ENCODE peak calls at places on chromosomes 2 and 18, in nine cellular contexts. G is tibial artery, P is IMR-90, K is hepatocyte, A is Peyer's patch, B is kidney epithelial cell, I is stomach, U is fibroblast of lung, C is MM.1S. L is an unnamed sample. For H3K27me3 and H3K36me3, the result is how much of the 10 kb centered on the place peaks cover.

GRCh38 chr2:58063641-58064040 is 17.0 kb downstream of the VRK2 start:
- DNase-seq in G (no peak), P (peak), K (no peak), U (peak), C (no peak), A (no peak), I (no peak), B (no peak), L (no peak)

GRCh38 chr2:86794866-86795265 is 4.2 kb upstream of the CD8A start:
- DNase-seq in P (no peak), U (no peak), C (no peak), K (no peak), G (no peak), I (no peak), A (no peak), B (no peak), L (no peak)

GRCh38 chr2:118539290-118539689 is 308.2 kb downstream of the EN1 start:
- DNase-seq in C (no peak), B (no peak), G (peak), K (peak), I (no peak), U (peak), P (peak), A (no peak), L (peak)

GRCh38 chr18:41973989-41974388 is 19.0 kb downstream of the PIK3C3 start:
- DNase-seq in G (no peak), A (no peak), P (no peak), I (no peak), K (no peak), B (peak), U (no peak), C (no peak), L (no peak)

GRCh38 chr2:157261199-157261782 is 3.8 kb downstream of the GALNT5 start:
- DNase-seq in B (peak), I (peak), G (no peak), P (peak), C (peak), U (peak), A (peak), K (peak), L (no peak)

GRCh38 chr2:17539993-17540812 is at the start of gene VSNL1:
- DNase-seq in B (peak), P (peak), C (peak), U (peak), G (peak), A (peak), K (peak), I (peak), L (no peak)

GRCh38 chr2:168165418-168165817 is 82.0 kb downstream of the STK39 start:
- DNase-seq in U (peak), K (no peak), G (no peak), B (no peak), C (no peak), A (no peak), P (no peak), I (no peak), L (no peak)

GRCh38 chr2:167253025-167253424 is 364.7 kb downstream of the XIRP2 start:
- DNase-seq in A (no peak), K (no peak), C (no peak), U (peak), I (no peak), G (no peak), P (peak), B (peak), L (no peak)

DNA sequence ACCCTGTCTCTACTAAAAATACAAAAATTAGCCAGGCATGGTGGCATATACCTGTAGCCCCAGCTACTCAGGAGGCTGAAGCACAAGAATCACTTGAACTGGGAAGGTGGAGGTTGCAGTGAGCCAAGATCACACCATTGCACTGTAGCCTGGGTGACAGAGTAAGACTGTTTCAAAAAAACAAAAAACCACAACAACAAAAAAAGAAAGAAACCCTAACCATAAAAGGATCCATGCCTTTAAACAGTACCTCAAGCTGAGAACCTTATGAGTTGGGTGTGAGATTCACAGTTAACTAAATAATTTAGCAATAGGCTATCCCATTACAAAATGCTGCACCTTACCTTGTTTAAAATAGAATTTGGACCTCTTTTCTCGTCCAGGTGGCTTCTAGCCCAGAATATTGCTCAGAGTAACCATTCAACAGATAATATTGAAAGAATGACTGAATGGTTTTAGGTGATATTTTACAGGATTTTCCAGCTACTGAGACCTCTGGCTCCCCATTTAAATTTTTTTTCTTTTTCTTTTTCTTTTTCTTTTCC is 6.4 kb downstream of the DPYSL5 start:
- DNase-seq in K (no peak), U (no peak), I (no peak), P (no peak), C (no peak), B (no peak), A (no peak), G (no peak), L (no peak)
- H3K27me3 ChIP-seq in K (half or more), U (under half), I (half or more), P (half or more), C (under half), B (under half), A (under half), G (under half), L (under half)

GRCh38 chr18:50057009-50057408 is 137.9 kb downstream of the MYO5B start:
- DNase-seq in C (no peak), U (no peak), G (no peak), P (no peak), I (no peak), B (no peak), A (no peak), K (no peak), L (no peak)

GRCh38 chr18:50056185-50056584 is 138.8 kb downstream of the MYO5B start:
- DNase-seq in P (no peak), B (no peak), U (no peak), I (no peak), G (no peak), K (no peak), A (no peak), C (no peak), L (no peak)

GRCh38 chr18:50055474-50055873 is 139.5 kb downstream of the MYO5B start:
- DNase-seq in A (no peak), I (no peak), P (no peak), B (no peak), U (no peak), K (no peak), C (no peak), G (no peak), L (no peak)

GRCh38 chr18:50053142-50053541 is 141.8 kb downstream of the MYO5B start:
- DNase-seq in I (no peak), P (no peak), A (no peak), K (no peak), C (no peak), G (no peak), B (no peak), U (no peak), L (no peak)

DNA sequence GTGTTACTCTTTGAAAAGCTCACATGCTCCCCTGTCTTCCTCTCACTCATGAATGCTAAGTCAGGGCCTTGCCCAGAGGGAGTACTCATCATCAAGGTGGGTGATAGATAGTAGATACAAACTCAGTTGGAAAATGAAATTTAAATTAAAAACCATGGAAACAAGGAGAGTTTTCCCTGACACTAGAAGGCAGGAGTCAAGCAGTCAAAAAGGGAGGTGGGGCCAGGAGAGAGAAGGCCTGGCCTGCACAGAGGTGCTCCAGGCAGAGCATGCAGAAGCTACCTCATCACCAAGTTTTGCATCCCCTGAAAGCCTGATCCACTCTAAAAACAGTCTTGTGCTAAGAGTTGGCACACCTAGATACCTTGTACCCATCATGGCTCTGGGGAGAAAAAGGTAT is 143.7 kb downstream of the MYO5B start:
- DNase-seq in U (no peak), C (no peak), A (no peak), G (no peak), B (no peak), I (no peak), K (peak), P (no peak), L (no peak)
- TF ChIP-seq CTCF in U (no peak), C (peak), A (no peak), G (no peak), B (peak), I (no peak), K (peak), P (no peak), L (no peak)

GRCh38 chr2:201401815-201402214 is 44.7 kb upstream of the FLACC1 start:
- DNase-seq in B (no peak), A (no peak), U (no peak), I (no peak), C (no peak), P (no peak), G (no peak), K (no peak), L (no peak)

GRCh38 chr2:201396595-201396994 is 39.5 kb upstream of the FLACC1 start:
- DNase-seq in A (no peak), I (no peak), U (no peak), P (peak), B (no peak), G (no peak), C (no peak), K (no peak), L (no peak)
- H3K36me3 ChIP-seq in A (half or more), I (half or more), U (under half), P (under half), B (under half), G (under half), C (under half), K (under half), L (under half)

DNA sequence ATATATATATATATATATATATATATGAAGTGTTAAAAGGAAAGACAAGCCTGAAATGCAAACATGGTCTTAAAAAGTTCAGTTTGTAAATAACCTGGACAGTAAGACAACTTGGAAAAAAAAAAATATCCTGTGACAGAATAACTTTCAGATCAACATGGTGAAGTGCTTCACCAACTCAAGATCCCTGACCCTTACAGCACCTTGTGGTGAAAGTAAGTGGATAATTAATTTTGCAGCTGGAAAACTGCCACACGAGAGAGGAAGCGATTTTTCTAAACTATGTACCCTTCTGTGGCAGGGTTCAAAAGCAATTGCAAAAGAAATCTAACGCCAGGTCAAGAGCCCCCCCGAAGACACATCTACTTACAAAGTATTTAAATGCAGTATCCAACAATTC is 95.8 kb downstream of the PAX3 start:
- DNase-seq in A (no peak), C (no peak), P (no peak), I (no peak), K (no peak), U (peak), G (no peak), B (peak), L (no peak)
- H3K27me3 ChIP-seq in A (under half), C (under half), P (under half), I (under half), K (under half), U (under half), G (under half), B (under half), L (under half)

GRCh38 chr18:50281972-50282520 is 723 bp upstream of the MBD1 start:
- DNase-seq in B (no peak), C (no peak), G (no peak), I (no peak), P (no peak), K (no peak), U (no peak), A (no peak), L (no peak)

GRCh38 chr18:50282521-50283335 is 1.4 kb upstream of the MBD1 start:
- DNase-seq in I (no peak), U (no peak), P (no peak), G (no peak), C (no peak), K (no peak), A (no peak), B (no peak), L (no peak)

GRCh38 chr18:50279752-50280151 is 1.6 kb downstream of the MBD1 start:
- DNase-seq in C (no peak), U (no peak), I (no peak), K (no peak), B (no peak), A (no peak), G (no peak), P (no peak), L (no peak)

GRCh38 chr18:50280707-50281294 is 522 bp downstream of the MBD1 start:
- DNase-seq in A (no peak), G (no peak), C (no peak), B (no peak), K (no peak), I (no peak), U (no peak), P (no peak), L (no peak)

DNA sequence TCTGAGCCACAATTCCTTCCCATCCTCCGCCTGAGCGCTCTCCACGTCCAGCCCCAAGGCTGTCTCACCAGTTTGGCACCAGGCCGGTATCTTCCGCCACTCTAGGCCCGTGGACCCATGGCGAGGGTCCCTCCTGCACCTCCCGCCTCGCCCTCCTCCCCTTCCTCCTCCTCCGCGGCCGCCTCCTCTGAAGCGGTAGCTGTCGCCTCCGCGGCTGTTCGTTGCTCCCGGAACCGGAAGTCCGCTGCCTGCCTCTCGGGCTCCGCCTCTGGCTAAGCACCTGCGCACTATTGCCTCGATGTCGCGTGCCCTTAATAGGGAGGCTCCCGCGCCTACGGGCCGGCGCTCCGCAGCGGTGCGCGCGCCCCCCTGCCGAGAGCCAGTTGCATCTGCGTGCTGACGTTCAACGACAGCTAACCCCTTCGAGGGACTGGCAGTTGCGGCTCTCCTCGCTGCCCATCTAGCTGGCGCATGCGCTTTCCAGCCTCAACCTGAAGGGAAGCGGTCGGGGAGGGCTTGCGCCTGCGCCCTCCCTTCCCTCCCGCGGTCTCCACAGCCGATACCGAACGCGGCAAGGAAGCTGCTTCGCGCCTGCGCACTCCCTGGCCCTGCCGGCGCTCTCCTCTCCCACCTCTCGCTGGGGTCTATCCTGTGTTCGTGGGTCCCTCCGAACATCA is at the start of gene MBD1:
- DNase-seq in K (peak), A (peak), I (peak), B (peak), P (peak), U (peak), C (peak), G (peak), L (peak)
- TF ChIP-seq CTCF in K (peak), A (peak), I (peak), B (peak), P (peak), U (peak), C (peak), G (peak), L (no peak)

GRCh38 chr2:39743170-39743851 is 35.7 kb downstream of the THUMPD2 start:
- DNase-seq in G (no peak), I (no peak), P (peak), U (peak), C (no peak), K (no peak), A (no peak), B (no peak), L (no peak)
- H3K36me3 ChIP-seq in G (under half), I (half or more), P (under half), U (under half), C (under half), K (under half), A (under half), B (under half), L (under half)

DNA sequence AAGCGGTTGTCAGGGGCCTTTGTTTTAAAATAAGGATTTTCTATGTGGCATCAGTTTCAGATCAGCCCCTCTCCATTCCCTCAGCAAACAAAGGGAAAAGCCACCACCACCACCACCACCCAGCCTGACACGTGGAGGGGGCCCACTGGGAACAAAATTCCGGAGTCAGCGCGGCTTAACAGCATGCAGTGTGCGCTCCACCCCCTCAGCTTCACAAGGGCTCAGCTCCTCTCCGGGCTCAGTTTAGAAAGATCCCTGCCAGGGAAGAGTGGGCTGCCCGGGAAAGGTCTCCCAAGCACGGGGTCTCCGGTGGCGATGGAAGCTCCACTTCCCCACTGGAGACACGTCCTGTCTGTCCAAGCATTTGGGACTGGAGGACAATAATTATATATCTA is 55.7 kb downstream of the SNORC start:
- DNase-seq in K (no peak), C (no peak), B (no peak), A (no peak), U (no peak), P (no peak), I (no peak), G (no peak), L (no peak)
- H3K27me3 ChIP-seq in K (half or more), C (under half), B (under half), A (under half), U (under half), P (under half), I (half or more), G (under half), L (under half)

GRCh38 chr2:74345272-74345943 is 2.2 kb upstream of the SLC4A5 start:
- DNase-seq in C (no peak), I (no peak), U (no peak), G (no peak), B (no peak), P (no peak), A (no peak), K (no peak), L (no peak)

GRCh38 chr2:74347747-74348146 is 4.5 kb upstream of the SLC4A5 start:
- DNase-seq in B (no peak), K (no peak), C (no peak), U (no peak), A (no peak), P (no peak), I (no peak), G (no peak), L (no peak)

GRCh38 chr2:74349889-74350288 is 6.7 kb upstream of the SLC4A5 start:
- DNase-seq in A (no peak), C (no peak), P (no peak), K (no peak), B (no peak), U (no peak), I (no peak), G (no peak), L (no peak)
- TF ChIP-seq CTCF in A (no peak), C (no peak), P (no peak), K (no peak), B (no peak), U (no peak), I (no peak), G (no peak), L (no peak)

GRCh38 chr2:215409331-215410127 is 26.3 kb downstream of the FN1 start:
- DNase-seq in G (no peak), A (no peak), C (no peak), K (no peak), B (peak), I (no peak), P (peak), U (peak), L (no peak)
- H3K36me3 ChIP-seq in G (half or more), A (under half), C (under half), K (under half), B (under half), I (half or more), P (half or more), U (under half), L (under half)